ENCODE peak calls at places on chromosome 20, in eight cellular contexts. R is A549, Q is HepG2, N is endothelial cell of umbilical vein, F is HCT116, G is H1, S is K562, I is GM12878. X is an unnamed sample.

GRCh38 chr20:63766695-63767426 is 27.3 kb downstream of the SLC2A4RG start:
- DNase-seq in R (no peak), Q (no peak), N (no peak), F (no peak), G (no peak), S (no peak), I (no peak), X (no peak)

GRCh38 chr20:25000268-25000801 is 7.8 kb upstream of the APMAP start:
- DNase-seq in R (peak), Q (no peak), N (peak), F (no peak), G (no peak), S (no peak), I (no peak), X (peak)

GRCh38 chr20:37804584-37805566 is 98.1 kb upstream of the VSTM2L start:
- DNase-seq in R (no peak), Q (no peak), N (no peak), F (no peak), G (no peak), S (no peak), I (peak), X (peak)

GRCh38 chr20:24877652-24878051 is 71.4 kb upstream of the CST7 start:
- DNase-seq in R (no peak), Q (no peak), N (no peak), F (no peak), G (no peak), S (no peak), I (no peak), X (no peak)

GRCh38 chr20:59823860-59824259 is 109.6 kb downstream of the SYCP2 start:
- DNase-seq in R (no peak), Q (no peak), N (no peak), F (no peak), G (peak), S (no peak), I (no peak), X (no peak)

GRCh38 chr20:25308671-25309394 is 60.9 kb downstream of the PYGB start:
- DNase-seq in R (peak), Q (peak), N (no peak), F (peak), G (no peak), S (peak), I (no peak), X (peak)

GRCh38 chr20:10659651-10660601 is 13.9 kb downstream of the JAG1 start:
- DNase-seq in R (no peak), Q (peak), N (no peak), F (no peak), G (no peak), S (no peak), I (no peak), X (no peak)

GRCh38 chr20:13809855-13810254 is 25.0 kb downstream of the NDUFAF5 start:
- DNase-seq in R (no peak), Q (no peak), N (no peak), F (no peak), G (no peak), S (no peak), I (no peak), X (no peak)

GRCh38 chr20:669573-669972 is 6.0 kb downstream of the SCRT2 start:
- DNase-seq in R (no peak), Q (no peak), N (no peak), F (no peak), G (no peak), S (no peak), I (no peak), X (no peak)

GRCh38 chr20:7210910-7211309 is 443.4 kb downstream of the BMP2 start:
- DNase-seq in R (no peak), Q (no peak), N (no peak), F (no peak), G (no peak), S (no peak), I (no peak), X (no peak)

GRCh38 chr20:48222595-48223180 is 437.4 kb upstream of the SULF2 start:
- DNase-seq in R (no peak), Q (no peak), N (no peak), F (no peak), G (no peak), S (no peak), I (no peak), X (no peak)

GRCh38 chr20:45704969-45705637 is at the start of gene WFDC10B:
- DNase-seq in R (no peak), Q (no peak), N (no peak), F (no peak), G (no peak), S (no peak), I (no peak), X (no peak)

GRCh38 chr20:4869290-4870193 is 131.8 kb downstream of the SLC23A2 start:
- DNase-seq in R (peak), Q (no peak), N (no peak), F (no peak), G (no peak), S (no peak), I (no peak), X (no peak)

GRCh38 chr20:22374066-22374465 is 210.3 kb downstream of the FOXA2 start:
- DNase-seq in R (no peak), Q (no peak), N (no peak), F (no peak), G (no peak), S (no peak), I (no peak), X (no peak)

GRCh38 chr20:25470045-25470444 is 62.6 kb downstream of the GINS1 start:
- DNase-seq in R (peak), Q (peak), N (peak), F (peak), G (peak), S (peak), I (peak), X (peak)

GRCh38 chr20:17471606-17472187 is 59.5 kb downstream of the BFSP1 start:
- DNase-seq in R (no peak), Q (no peak), N (no peak), F (no peak), G (peak), S (no peak), I (no peak), X (no peak)

GRCh38 chr20:43736588-43737091 is 9.8 kb upstream of the GTSF1L start:
- DNase-seq in R (no peak), Q (no peak), N (no peak), F (no peak), G (no peak), S (peak), I (peak), X (peak)

GRCh38 chr20:51142448-51142847 is 119.5 kb upstream of the KCNG1 start:
- DNase-seq in R (no peak), Q (no peak), N (no peak), F (no peak), G (no peak), S (no peak), I (no peak), X (no peak)

GRCh38 chr20:3935956-3936340 is 46.8 kb downstream of the PANK2 start:
- DNase-seq in R (no peak), Q (no peak), N (no peak), F (no peak), G (no peak), S (no peak), I (no peak), X (no peak)

GRCh38 chr20:59270380-59270779 is 30.0 kb upstream of the EDN3 start:
- DNase-seq in R (no peak), Q (no peak), N (no peak), F (no peak), G (no peak), S (no peak), I (no peak), X (no peak)

GRCh38 chr20:32972181-32973076 is 31.8 kb downstream of the SUN5 start:
- DNase-seq in R (no peak), Q (no peak), N (peak), F (no peak), G (peak), S (peak), I (peak), X (peak)

GRCh38 chr20:6017880-6018279 is 36.0 kb downstream of the LRRN4 start:
- DNase-seq in R (no peak), Q (no peak), N (no peak), F (no peak), G (no peak), S (no peak), I (no peak), X (no peak)

GRCh38 chr20:51462566-51463276 is 79.8 kb downstream of the NFATC2 start:
- DNase-seq in R (no peak), Q (no peak), N (no peak), F (no peak), G (no peak), S (no peak), I (no peak), X (no peak)

GRCh38 chr20:3739054-3739925 is 6.8 kb downstream of the HSPA12B start:
- DNase-seq in R (no peak), Q (no peak), N (peak), F (no peak), G (no peak), S (no peak), I (no peak), X (no peak)

GRCh38 chr20:62145688-62146018 is 2.1 kb downstream of the SS18L1 start:
- DNase-seq in R (no peak), Q (no peak), N (no peak), F (no peak), G (no peak), S (no peak), I (no peak), X (no peak)

GRCh38 chr20:62142252-62143117 is 709 bp downstream of the PSMA7 start:
- DNase-seq in R (no peak), Q (no peak), N (peak), F (no peak), G (no peak), S (peak), I (no peak), X (peak)

GRCh38 chr20:62141397-62142251 is 1.6 kb downstream of the PSMA7 start:
- DNase-seq in R (peak), Q (peak), N (peak), F (no peak), G (no peak), S (peak), I (no peak), X (peak)

GRCh38 chr20:62143976-62144825 is 632 bp downstream of the SS18L1 start:
- DNase-seq in R (peak), Q (peak), N (peak), F (no peak), G (no peak), S (peak), I (no peak), X (peak)

GRCh38 chr20:62143118-62143975 is at the start of the genes PSMA7 and SS18L1:
- DNase-seq in R (peak), Q (peak), N (peak), F (peak), G (peak), S (peak), I (no peak), X (peak)
- TF ChIP-seq POLR2A in R (peak), Q (peak), N (peak), F (peak), G (peak), S (peak), I (peak), X (peak)

DNA sequence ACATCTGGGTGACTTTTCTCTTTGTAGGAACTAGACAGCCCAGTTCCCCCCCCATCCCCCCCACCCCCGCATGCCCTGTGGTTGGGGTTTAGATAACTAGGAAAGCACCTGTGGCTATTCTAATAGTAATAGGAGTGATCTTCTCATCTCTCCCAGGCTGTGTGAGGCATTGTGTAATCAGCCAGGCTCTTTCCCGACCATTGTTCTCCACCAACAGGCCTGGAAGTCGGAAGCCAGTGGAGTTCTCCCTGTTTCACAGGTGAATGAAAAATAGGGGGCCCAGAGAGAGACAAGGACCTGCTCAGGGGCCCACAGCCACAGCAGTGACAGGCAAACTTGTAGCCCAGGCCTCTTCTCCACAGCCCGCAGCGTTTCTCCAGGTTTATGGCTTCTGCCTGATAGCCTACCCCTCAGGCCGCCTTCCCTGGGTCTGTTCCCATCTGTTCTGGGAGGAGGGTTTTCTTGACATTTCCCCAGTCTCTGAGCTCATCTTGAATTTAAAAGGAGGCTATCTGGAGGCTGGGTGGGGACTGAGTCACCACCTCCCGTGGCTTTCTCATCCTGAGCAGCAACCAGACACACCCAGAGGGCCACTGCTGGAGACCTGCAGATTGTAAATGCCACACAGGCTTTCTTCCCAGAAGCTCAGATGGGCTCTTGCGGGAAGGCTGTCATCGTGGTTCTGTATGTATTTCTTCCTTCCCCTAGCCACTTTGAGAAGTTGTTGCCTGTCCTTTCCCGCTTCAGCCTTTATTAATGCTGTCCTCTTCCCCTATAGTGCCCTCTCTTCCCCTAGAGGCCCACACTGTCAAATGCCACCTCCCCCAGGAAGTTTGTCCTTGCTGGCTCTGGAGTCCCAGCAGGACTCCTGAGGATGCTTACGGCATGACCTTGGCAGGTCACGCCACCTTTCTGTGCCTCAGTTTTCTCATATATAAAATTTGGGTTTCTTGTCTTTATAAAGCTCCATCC is 75.9 kb upstream of the MYL9 start:
- DNase-seq in R (peak), Q (peak), N (peak), F (peak), G (no peak), S (peak), I (no peak), X (peak)
- TF ChIP-seq MAX in R (peak), Q (no peak), N (no peak), F (no peak), G (no peak), S (no peak), I (no peak), X (no peak)

GRCh38 chr20:56934888-56935287 is 305.8 kb downstream of the TFAP2C start:
- DNase-seq in R (no peak), Q (no peak), N (no peak), F (no peak), G (no peak), S (no peak), I (no peak), X (no peak)
- TF ChIP-seq POLR2A in R (no peak), Q (no peak), N (no peak), F (no peak), G (no peak), S (no peak), I (no peak), X (no peak)

DNA sequence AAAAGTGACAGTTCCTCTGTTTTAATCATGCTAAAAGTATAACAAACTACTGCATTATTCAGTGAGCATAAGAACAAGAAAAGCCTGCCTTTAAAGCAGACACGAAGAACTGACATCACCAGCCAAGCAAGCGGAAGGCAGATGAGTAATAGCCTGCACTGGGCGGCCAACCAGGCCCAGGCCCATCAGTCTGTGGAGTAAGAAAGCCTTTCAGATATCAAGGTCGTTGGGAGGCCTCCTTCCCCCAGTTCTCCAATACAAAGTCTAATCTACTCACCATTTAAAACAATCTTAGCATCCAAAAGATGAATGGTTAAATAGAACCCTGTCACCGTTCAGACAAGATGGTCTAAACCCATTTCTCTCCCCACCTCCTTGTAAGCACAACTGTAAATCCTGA is 68.2 kb downstream of the ZHX3 start:
- DNase-seq in R (peak), Q (no peak), N (peak), F (no peak), G (no peak), S (peak), I (no peak), X (no peak)
- TF ChIP-seq MAX in R (no peak), Q (no peak), N (no peak), F (no peak), G (no peak), S (no peak), I (no peak), X (no peak)

DNA sequence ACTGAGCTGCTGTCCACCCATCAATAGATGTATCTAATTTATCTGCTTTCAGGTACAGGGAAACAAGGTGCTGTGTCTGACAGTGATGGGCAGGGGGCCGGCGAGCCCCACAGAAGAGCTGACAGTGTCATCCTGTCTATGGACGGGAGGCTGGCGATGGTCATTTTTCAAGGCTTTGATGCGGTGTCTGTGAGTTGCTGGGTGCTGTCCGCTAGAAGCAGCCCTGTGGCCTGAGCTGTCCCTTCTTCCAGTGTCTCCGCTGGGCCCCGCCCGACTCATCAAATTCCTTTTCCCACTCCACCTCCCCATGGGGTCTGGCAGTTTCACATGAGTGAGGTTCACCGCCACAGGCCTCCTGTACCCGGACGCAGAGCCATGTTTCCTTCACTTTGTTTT is 161.4 kb upstream of the PMEPA1 start:
- DNase-seq in R (no peak), Q (no peak), N (no peak), F (no peak), G (peak), S (no peak), I (no peak), X (no peak)
- TF ChIP-seq POLR2A in R (no peak), Q (no peak), N (no peak), F (no peak), G (no peak), S (no peak), I (no peak), X (no peak)

GRCh38 chr20:23774081-23774480 is 23.3 kb upstream of the CST1 start:
- DNase-seq in R (no peak), Q (no peak), N (no peak), F (no peak), G (no peak), S (no peak), I (no peak), X (no peak)
- TF ChIP-seq MAX in R (no peak), Q (no peak), N (no peak), F (no peak), G (no peak), S (no peak), I (no peak), X (no peak)

GRCh38 chr20:57391439-57392129 is 388 bp downstream of the RBM38 start:
- DNase-seq in R (no peak), Q (no peak), N (no peak), F (no peak), G (no peak), S (peak), I (no peak), X (peak)
- TF ChIP-seq POLR2A in R (peak), Q (peak), N (no peak), F (peak), G (no peak), S (no peak), I (peak), X (peak)

GRCh38 chr20:34713194-34713943 is 9.2 kb downstream of the TP53INP2 start:
- DNase-seq in R (peak), Q (peak), N (peak), F (peak), G (no peak), S (peak), I (peak), X (peak)
- TF ChIP-seq MAX in R (no peak), Q (peak), N (no peak), F (no peak), G (no peak), S (no peak), I (no peak), X (no peak)

DNA sequence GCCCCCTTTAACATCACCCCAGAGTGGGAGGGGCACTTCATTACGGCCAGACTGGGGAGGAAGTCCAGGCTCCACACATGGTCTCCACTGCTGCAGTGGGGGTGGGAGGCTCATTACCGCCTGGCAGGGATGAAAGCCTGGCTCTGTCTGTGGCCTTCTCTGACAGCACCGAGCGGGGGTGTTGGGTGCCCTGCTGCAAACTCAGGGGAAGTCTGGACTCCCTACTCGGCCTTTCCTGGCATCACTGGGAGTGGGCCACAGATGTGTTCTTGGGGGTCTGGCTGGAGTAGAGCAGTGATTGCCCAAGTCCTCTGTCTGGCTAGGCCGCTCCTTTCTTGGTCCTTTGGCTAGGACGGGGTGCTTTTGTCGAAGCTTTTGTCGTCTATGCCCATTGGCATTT is 27.1 kb downstream of the TTLL9 start:
- DNase-seq in R (no peak), Q (no peak), N (no peak), F (no peak), G (no peak), S (no peak), I (no peak), X (no peak)
- TF ChIP-seq POLR2A in R (no peak), Q (no peak), N (no peak), F (no peak), G (no peak), S (no peak), I (no peak), X (no peak)

X was measured in NB4.